ENCODE peak calls at places on chromosome 5, in four cellular contexts. W, Q, L and T are unnamed samples. For H3K4me1, the result is how much of the 10 kb centered on the place peaks cover.

GRCh38 chr5:141692919-141693848 is 11.2 kb upstream of the ARAP3 start:
- DNase-seq in L (no peak), W (no peak), Q (no peak), T (no peak)

GRCh38 chr5:124754206-124754927 is 7.9 kb upstream of the ZNF608 start:
- DNase-seq in L (no peak), W (no peak), Q (no peak), T (no peak)

GRCh38 chr5:132426525-132427138 is 57.1 kb downstream of the SLC22A5 start:
- DNase-seq in Q (peak), W (peak), L (peak), T (peak)

GRCh38 chr5:31639488-31640011 is 619 bp downstream of the PDZD2 start:
- DNase-seq in Q (no peak), L (no peak), W (no peak), T (no peak)

GRCh38 chr5:117889592-117889991 is 1098.8 kb downstream of the DTWD2 start:
- DNase-seq in W (no peak), L (no peak), Q (no peak), T (no peak)

GRCh38 chr5:53507013-53507412 is 26.6 kb downstream of the FST start:
- DNase-seq in W (no peak), Q (no peak), L (no peak), T (no peak)

GRCh38 chr5:67416133-67416937 is 219.7 kb upstream of the CD180 start:
- DNase-seq in Q (no peak), L (no peak), W (no peak), T (no peak)

GRCh38 chr5:125059255-125060050 is 313.0 kb upstream of the ZNF608 start:
- DNase-seq in L (no peak), Q (no peak), W (no peak), T (no peak)

GRCh38 chr5:173443971-173444370 is 115.8 kb upstream of the STC2 start:
- DNase-seq in Q (no peak), L (no peak), W (no peak), T (no peak)

GRCh38 chr5:176846335-176847140 is 36.2 kb downstream of the UNC5A start:
- DNase-seq in W (no peak), L (no peak), Q (no peak), T (no peak)

GRCh38 chr5:14534773-14535172 is 46.8 kb upstream of the OTULINL start:
- DNase-seq in L (no peak), Q (no peak), W (no peak), T (no peak)

GRCh38 chr5:149450199-149450598 is 71.1 kb upstream of the IL17B start:
- DNase-seq in W (peak), Q (no peak), L (peak), T (no peak)

GRCh38 chr5:104267282-104268015 is 704.9 kb upstream of the NUDT12 start:
- DNase-seq in Q (no peak), L (no peak), W (no peak), T (no peak)

GRCh38 chr5:149405550-149406202 is 26.6 kb upstream of the IL17B start:
- DNase-seq in W (peak), L (no peak), Q (no peak), T (no peak)

GRCh38 chr5:172881691-172882370 is 47.8 kb downstream of the ERGIC1 start:
- DNase-seq in Q (no peak), W (no peak), L (no peak), T (no peak)

GRCh38 chr5:122173484-122174191 is 44.3 kb downstream of the ZNF474 start:
- DNase-seq in Q (no peak), W (no peak), L (no peak), T (no peak)

GRCh38 chr5:1315709-1316587 is 21.1 kb upstream of the TERT start:
- DNase-seq in Q (no peak), L (no peak), W (peak), T (peak)

GRCh38 chr5:6856658-6857057 is 143.4 kb downstream of the TENT4A start:
- DNase-seq in W (no peak), Q (no peak), L (no peak), T (no peak)

GRCh38 chr5:133387621-133388020 is 224.7 kb downstream of the FSTL4 start:
- DNase-seq in L (no peak), Q (no peak), W (no peak), T (no peak)

GRCh38 chr5:88438006-88438405 is 169.4 kb upstream of the TMEM161B start:
- DNase-seq in L (no peak), Q (no peak), W (no peak), T (no peak)

GRCh38 chr5:138832218-138832617 is 42.9 kb downstream of the LRRTM2 start:
- DNase-seq in Q (no peak), L (no peak), W (no peak), T (no peak)
- H3K4me1 ChIP-seq in Q (under half), L (half or more), W (under half), T (under half)

GRCh38 chr5:131256507-131256823 is 7.4 kb upstream of the CDC42SE2 start:
- DNase-seq in W (no peak), Q (no peak), L (no peak), T (no peak)
- H3K4me1 ChIP-seq in W (under half), Q (under half), L (under half), T (under half)

GRCh38 chr5:62298118-62298517 is 7.9 kb upstream of the KIF2A start:
- DNase-seq in L (no peak), W (no peak), Q (no peak), T (no peak)
- H3K4me1 ChIP-seq in L (under half), W (under half), Q (under half), T (under half)

GRCh38 chr5:191036-191948 is at the start of gene LRRC14B:
- DNase-seq in Q (no peak), L (peak), W (peak), T (peak)

GRCh38 chr5:192970-193831 is 1.9 kb downstream of the LRRC14B start:
- DNase-seq in Q (no peak), W (peak), L (no peak), T (no peak)

GRCh38 chr5:192691-192969 is 1.3 kb downstream of the LRRC14B start:
- DNase-seq in L (no peak), W (no peak), Q (no peak), T (peak)

GRCh38 chr5:190366-191035 is 794 bp upstream of the LRRC14B start:
- DNase-seq in L (no peak), Q (no peak), W (peak), T (peak)

DNA sequence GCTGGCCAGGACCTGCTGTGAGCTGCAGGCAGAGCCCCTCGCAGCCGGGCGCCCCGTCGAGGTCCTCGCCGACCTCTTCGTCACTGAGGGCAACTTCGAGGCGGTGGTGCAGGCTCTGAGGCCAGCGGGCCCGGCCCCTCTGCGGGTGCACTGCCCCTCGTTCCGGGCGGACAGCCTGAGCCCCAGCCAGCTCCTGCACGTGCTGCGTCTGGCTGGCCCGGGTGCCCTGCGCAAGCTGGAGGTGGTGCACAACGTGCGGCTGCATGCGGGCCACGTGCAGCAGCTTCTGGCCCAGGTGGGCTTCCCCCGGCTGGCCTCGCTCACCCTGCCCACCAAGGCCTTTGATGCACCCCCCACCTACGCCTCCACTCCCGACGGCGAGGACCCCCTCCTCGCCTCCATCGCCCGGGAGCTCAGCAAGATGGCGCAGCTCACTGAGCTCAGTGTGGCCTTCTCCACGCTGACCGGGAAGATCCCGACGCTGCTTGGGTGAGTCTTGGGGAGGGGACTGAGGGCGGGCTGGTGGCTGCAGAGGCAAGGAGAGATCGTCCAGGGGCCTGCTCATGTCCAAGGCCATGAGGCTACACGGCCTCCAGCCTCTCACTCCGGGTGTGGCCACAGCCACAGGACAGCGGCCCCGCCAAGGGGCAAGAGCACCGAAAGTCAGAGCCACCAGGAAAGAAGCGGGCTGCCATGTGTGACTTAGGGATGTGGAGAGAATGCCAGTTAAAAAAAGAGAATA is 825 bp downstream of the LRRC14B start:
- DNase-seq in Q (no peak), L (no peak), W (peak), T (peak)
- H3K4me1 ChIP-seq in Q (under half), L (half or more), W (under half), T (under half)